ENCODE peak calls at places on chromosomes 16 and 17, in six cellular contexts. One of them, this sample, is unnamed. For H3K4me1, the result is how much of the 10 kb centered on the place peaks cover.

GRCh38 chr17:31517524-31517923 is 126.0 kb downstream of the RAB11FIP4 start:
- DNase-seq in GM23248: no peak
- DNase-seq in endodermal cell: peak
- DNase-seq in mammary epithelial cell: no peak
- DNase-seq in HCT116: no peak
- DNase-seq in IMR-90: no peak
- DNase-seq in this sample: no peak

GRCh38 chr16:75555707-75556512 is at the start of gene TMEM231:
- DNase-seq in GM23248: peak
- DNase-seq in endodermal cell: peak
- DNase-seq in mammary epithelial cell: peak
- DNase-seq in HCT116: peak
- DNase-seq in IMR-90: peak
- DNase-seq in this sample: peak

GRCh38 chr17:62793919-62794665 is 14.0 kb downstream of the MARCHF10 start:
- DNase-seq in GM23248: no peak
- DNase-seq in endodermal cell: no peak
- DNase-seq in mammary epithelial cell: no peak
- DNase-seq in HCT116: no peak
- DNase-seq in IMR-90: no peak
- DNase-seq in this sample: no peak

GRCh38 chr17:11644265-11645212 is 46.3 kb downstream of the DNAH9 start:
- DNase-seq in GM23248: peak
- DNase-seq in endodermal cell: peak
- DNase-seq in mammary epithelial cell: peak
- DNase-seq in HCT116: peak
- DNase-seq in IMR-90: peak
- DNase-seq in this sample: peak

GRCh38 chr16:53456625-53457024 is 22.4 kb downstream of the RBL2 start:
- DNase-seq in GM23248: no peak
- DNase-seq in endodermal cell: no peak
- DNase-seq in mammary epithelial cell: no peak
- DNase-seq in HCT116: no peak
- DNase-seq in IMR-90: no peak
- DNase-seq in this sample: no peak

GRCh38 chr17:62965149-62965648 is 836 bp upstream of the TANC2 start:
- DNase-seq in GM23248: no peak
- DNase-seq in endodermal cell: no peak
- DNase-seq in mammary epithelial cell: no peak
- DNase-seq in HCT116: no peak
- DNase-seq in IMR-90: peak
- DNase-seq in this sample: no peak

GRCh38 chr17:35695613-35696012 is 35.8 kb upstream of the RASL10B start:
- DNase-seq in GM23248: no peak
- DNase-seq in endodermal cell: no peak
- DNase-seq in mammary epithelial cell: no peak
- DNase-seq in HCT116: no peak
- DNase-seq in IMR-90: no peak
- DNase-seq in this sample: no peak

GRCh38 chr17:33674685-33675084 is 381.6 kb upstream of the ASIC2 start:
- DNase-seq in GM23248: peak
- DNase-seq in endodermal cell: peak
- DNase-seq in mammary epithelial cell: peak
- DNase-seq in HCT116: peak
- DNase-seq in IMR-90: peak
- DNase-seq in this sample: peak

GRCh38 chr16:70574595-70575271 is 51.1 kb downstream of the SF3B3 start:
- DNase-seq in GM23248: peak
- DNase-seq in endodermal cell: no peak
- DNase-seq in mammary epithelial cell: no peak
- DNase-seq in HCT116: no peak
- DNase-seq in IMR-90: peak
- DNase-seq in this sample: no peak
- H3K9ac ChIP-seq in GM23248: peak
- H3K9ac ChIP-seq in endodermal cell: no peak
- H3K9ac ChIP-seq in mammary epithelial cell: no peak
- H3K9ac ChIP-seq in HCT116: no peak
- H3K9ac ChIP-seq in IMR-90: no peak
- H3K9ac ChIP-seq in this sample: no peak

GRCh38 chr17:16430650-16431049 is 15.3 kb downstream of the TRPV2 start:
- DNase-seq in GM23248: no peak
- DNase-seq in endodermal cell: no peak
- DNase-seq in mammary epithelial cell: no peak
- DNase-seq in HCT116: no peak
- DNase-seq in IMR-90: no peak
- DNase-seq in this sample: no peak
- H3K4me1 ChIP-seq in GM23248: under half
- H3K4me1 ChIP-seq in endodermal cell: under half
- H3K4me1 ChIP-seq in mammary epithelial cell: under half
- H3K4me1 ChIP-seq in HCT116: under half
- H3K4me1 ChIP-seq in IMR-90: under half
- H3K4me1 ChIP-seq in this sample: under half

DNA sequence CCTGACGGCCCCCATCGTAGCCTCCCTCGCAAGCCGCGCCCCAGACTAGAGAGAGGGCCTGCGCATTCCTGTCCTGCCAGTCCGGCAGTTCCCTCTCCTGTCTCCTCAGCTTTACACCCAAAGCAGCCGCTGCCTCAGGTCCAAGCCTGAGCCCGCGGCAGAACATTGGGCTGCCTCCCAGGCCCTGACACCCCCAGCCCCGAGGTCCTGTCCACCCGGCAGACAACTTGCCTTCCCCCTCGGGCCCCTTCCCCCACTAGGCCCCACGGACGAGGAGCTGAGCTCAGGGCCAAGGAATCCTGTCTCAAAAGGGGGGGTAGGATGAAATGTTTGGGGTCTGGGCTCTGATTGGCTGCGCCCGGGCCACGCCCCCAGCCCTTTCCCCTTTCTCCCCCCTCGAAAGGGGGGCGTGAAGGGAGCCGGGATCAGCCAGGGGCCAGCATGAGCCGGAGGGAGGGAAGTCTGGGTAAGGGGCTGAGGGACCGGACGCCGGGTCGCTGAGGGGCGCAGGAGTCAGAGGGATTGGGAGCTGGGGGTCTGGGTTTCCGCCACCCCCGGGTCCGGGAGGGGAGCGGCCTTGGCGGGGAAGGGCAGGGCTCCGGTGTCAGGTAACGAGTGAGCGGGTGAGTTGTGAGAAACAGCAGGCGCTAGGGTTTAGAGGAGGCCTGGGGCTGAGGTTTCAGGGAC is at the start of gene CTF1:
- DNase-seq in GM23248: peak
- DNase-seq in endodermal cell: peak
- DNase-seq in mammary epithelial cell: peak
- DNase-seq in HCT116: peak
- DNase-seq in IMR-90: peak
- DNase-seq in this sample: peak
- H3K9ac ChIP-seq in GM23248: peak
- H3K9ac ChIP-seq in endodermal cell: peak
- H3K9ac ChIP-seq in mammary epithelial cell: peak
- H3K9ac ChIP-seq in HCT116: peak
- H3K9ac ChIP-seq in IMR-90: peak
- H3K9ac ChIP-seq in this sample: peak

DNA sequence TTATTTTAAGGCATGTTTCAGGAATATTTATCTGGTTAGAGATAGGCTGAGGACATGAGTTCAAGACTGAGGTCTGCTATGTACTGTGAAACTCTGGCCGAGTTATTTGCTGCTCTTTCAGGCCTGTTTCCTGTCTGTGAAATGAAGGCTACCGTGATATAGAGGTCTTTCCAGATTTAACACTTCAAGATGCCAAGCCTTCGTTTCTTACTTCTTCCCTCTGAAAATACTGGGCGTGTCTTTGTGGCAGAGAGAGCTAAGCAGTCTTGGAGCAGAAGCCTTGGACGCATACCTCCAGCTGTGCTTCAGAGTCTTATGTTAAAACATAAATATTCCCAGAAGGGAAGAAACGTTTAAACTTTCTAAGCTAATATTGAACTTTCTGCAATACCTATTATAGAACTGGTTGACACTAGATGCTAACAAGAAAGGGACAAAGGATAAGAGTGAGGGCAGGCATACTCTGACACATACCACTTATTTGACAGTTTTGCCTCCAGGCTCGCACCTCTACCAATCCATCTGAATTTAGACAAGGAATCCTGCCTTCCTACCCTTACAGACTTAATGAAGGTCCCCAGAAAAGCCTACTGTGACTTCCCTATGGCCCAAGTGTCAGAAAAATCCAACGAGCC is 17.5 kb downstream of the WIPI1 start:
- DNase-seq in GM23248: no peak
- DNase-seq in endodermal cell: no peak
- DNase-seq in mammary epithelial cell: no peak
- DNase-seq in HCT116: no peak
- DNase-seq in IMR-90: no peak
- DNase-seq in this sample: no peak
- H3K4me1 ChIP-seq in GM23248: under half
- H3K4me1 ChIP-seq in endodermal cell: under half
- H3K4me1 ChIP-seq in mammary epithelial cell: under half
- H3K4me1 ChIP-seq in HCT116: under half
- H3K4me1 ChIP-seq in IMR-90: under half
- H3K4me1 ChIP-seq in this sample: under half

GRCh38 chr16:49608801-49609200 is 235.2 kb downstream of the C16orf78 start:
- DNase-seq in GM23248: peak
- DNase-seq in endodermal cell: peak
- DNase-seq in mammary epithelial cell: no peak
- DNase-seq in HCT116: peak
- DNase-seq in IMR-90: peak
- DNase-seq in this sample: no peak

GRCh38 chr16:49605536-49606241 is 232.1 kb downstream of the C16orf78 start:
- DNase-seq in GM23248: no peak
- DNase-seq in endodermal cell: peak
- DNase-seq in mammary epithelial cell: no peak
- DNase-seq in HCT116: no peak
- DNase-seq in IMR-90: no peak
- DNase-seq in this sample: no peak

GRCh38 chr16:49604602-49605001 is 231.0 kb downstream of the C16orf78 start:
- DNase-seq in GM23248: no peak
- DNase-seq in endodermal cell: peak
- DNase-seq in mammary epithelial cell: no peak
- DNase-seq in HCT116: no peak
- DNase-seq in IMR-90: no peak
- DNase-seq in this sample: no peak

GRCh38 chr16:49603956-49604355 is 230.4 kb downstream of the C16orf78 start:
- DNase-seq in GM23248: no peak
- DNase-seq in endodermal cell: peak
- DNase-seq in mammary epithelial cell: no peak
- DNase-seq in HCT116: no peak
- DNase-seq in IMR-90: no peak
- DNase-seq in this sample: no peak

GRCh38 chr16:49608095-49608494 is 234.5 kb downstream of the C16orf78 start:
- DNase-seq in GM23248: no peak
- DNase-seq in endodermal cell: peak
- DNase-seq in mammary epithelial cell: no peak
- DNase-seq in HCT116: no peak
- DNase-seq in IMR-90: no peak
- DNase-seq in this sample: no peak
- H3K9ac ChIP-seq in GM23248: no peak
- H3K9ac ChIP-seq in endodermal cell: no peak
- H3K9ac ChIP-seq in mammary epithelial cell: no peak
- H3K9ac ChIP-seq in HCT116: no peak
- H3K9ac ChIP-seq in IMR-90: no peak
- H3K9ac ChIP-seq in this sample: no peak